ENCODE peak calls at places on chromosomes 12 and 14, in six cellular contexts. One of them, this sample, is unnamed.

GRCh38 chr14:65462411-65462810 is 49.9 kb downstream of the FUT8 start:
- DNase-seq in endodermal cell: no peak
- DNase-seq in aorta: no peak
- DNase-seq in PC-9: no peak
- DNase-seq in adrenal gland: no peak
- DNase-seq in CD4-positive, alpha-beta T cell: no peak
- DNase-seq in this sample: no peak

GRCh38 chr12:46264057-46264456 is 4.8 kb downstream of the SLC38A1 start:
- DNase-seq in CD4-positive, alpha-beta T cell: no peak
- DNase-seq in aorta: no peak
- DNase-seq in endodermal cell: no peak
- DNase-seq in PC-9: peak; percentile 78
- DNase-seq in adrenal gland: no peak
- DNase-seq in this sample: no peak

GRCh38 chr14:24312736-24313507 is 1.6 kb downstream of the LTB4R start:
- DNase-seq in CD4-positive, alpha-beta T cell: no peak
- DNase-seq in adrenal gland: peak; percentile 82
- DNase-seq in aorta: peak; percentile 54
- DNase-seq in PC-9: no peak
- DNase-seq in endodermal cell: no peak
- DNase-seq in this sample: no peak

GRCh38 chr12:3686463-3686862 is 66.4 kb downstream of the CRACR2A start:
- DNase-seq in aorta: no peak
- DNase-seq in endodermal cell: no peak
- DNase-seq in CD4-positive, alpha-beta T cell: no peak
- DNase-seq in PC-9: no peak
- DNase-seq in adrenal gland: no peak
- DNase-seq in this sample: no peak

GRCh38 chr12:124369901-124370378 is 75.0 kb downstream of the RFLNA start:
- DNase-seq in aorta: peak; percentile 87
- DNase-seq in adrenal gland: no peak
- DNase-seq in CD4-positive, alpha-beta T cell: no peak
- DNase-seq in PC-9: no peak
- DNase-seq in endodermal cell: no peak
- DNase-seq in this sample: peak; percentile 73

GRCh38 chr14:22781606-22782000 is 15.1 kb downstream of the OXA1L start:
- DNase-seq in PC-9: no peak
- DNase-seq in adrenal gland: no peak
- DNase-seq in aorta: no peak
- DNase-seq in endodermal cell: no peak
- DNase-seq in CD4-positive, alpha-beta T cell: no peak
- DNase-seq in this sample: no peak

GRCh38 chr12:53860426-53861223 is 78.0 kb upstream of the HOXC13 start:
- DNase-seq in endodermal cell: no peak
- DNase-seq in CD4-positive, alpha-beta T cell: no peak
- DNase-seq in PC-9: no peak
- DNase-seq in adrenal gland: no peak
- DNase-seq in aorta: no peak
- DNase-seq in this sample: no peak

GRCh38 chr12:100959481-100959880 is 164.9 kb downstream of the ANO4 start:
- DNase-seq in endodermal cell: no peak
- DNase-seq in aorta: no peak
- DNase-seq in PC-9: no peak
- DNase-seq in adrenal gland: no peak
- DNase-seq in CD4-positive, alpha-beta T cell: no peak
- DNase-seq in this sample: no peak

GRCh38 chr14:102090713-102091112 is 3.9 kb upstream of the HSP90AA1 start:
- DNase-seq in CD4-positive, alpha-beta T cell: no peak
- DNase-seq in PC-9: no peak
- DNase-seq in aorta: no peak
- DNase-seq in adrenal gland: no peak
- DNase-seq in endodermal cell: no peak
- DNase-seq in this sample: no peak

GRCh38 chr12:69821441-69822204 is 3.4 kb upstream of the MYRFL start:
- DNase-seq in PC-9: no peak
- DNase-seq in endodermal cell: no peak
- DNase-seq in aorta: no peak
- DNase-seq in adrenal gland: no peak
- DNase-seq in CD4-positive, alpha-beta T cell: no peak
- DNase-seq in this sample: no peak

GRCh38 chr12:69824028-69824427 is 999 bp upstream of the MYRFL start:
- DNase-seq in aorta: no peak
- DNase-seq in CD4-positive, alpha-beta T cell: no peak
- DNase-seq in PC-9: no peak
- DNase-seq in endodermal cell: no peak
- DNase-seq in adrenal gland: no peak
- DNase-seq in this sample: no peak

GRCh38 chr12:69821032-69821431 is 4.0 kb upstream of the MYRFL start:
- DNase-seq in CD4-positive, alpha-beta T cell: no peak
- DNase-seq in adrenal gland: no peak
- DNase-seq in aorta: no peak
- DNase-seq in endodermal cell: no peak
- DNase-seq in PC-9: no peak
- DNase-seq in this sample: no peak

GRCh38 chr12:69824956-69825355 is at the start of gene MYRFL:
- DNase-seq in CD4-positive, alpha-beta T cell: no peak
- DNase-seq in aorta: no peak
- DNase-seq in PC-9: no peak
- DNase-seq in endodermal cell: no peak
- DNase-seq in adrenal gland: no peak
- DNase-seq in this sample: no peak

DNA sequence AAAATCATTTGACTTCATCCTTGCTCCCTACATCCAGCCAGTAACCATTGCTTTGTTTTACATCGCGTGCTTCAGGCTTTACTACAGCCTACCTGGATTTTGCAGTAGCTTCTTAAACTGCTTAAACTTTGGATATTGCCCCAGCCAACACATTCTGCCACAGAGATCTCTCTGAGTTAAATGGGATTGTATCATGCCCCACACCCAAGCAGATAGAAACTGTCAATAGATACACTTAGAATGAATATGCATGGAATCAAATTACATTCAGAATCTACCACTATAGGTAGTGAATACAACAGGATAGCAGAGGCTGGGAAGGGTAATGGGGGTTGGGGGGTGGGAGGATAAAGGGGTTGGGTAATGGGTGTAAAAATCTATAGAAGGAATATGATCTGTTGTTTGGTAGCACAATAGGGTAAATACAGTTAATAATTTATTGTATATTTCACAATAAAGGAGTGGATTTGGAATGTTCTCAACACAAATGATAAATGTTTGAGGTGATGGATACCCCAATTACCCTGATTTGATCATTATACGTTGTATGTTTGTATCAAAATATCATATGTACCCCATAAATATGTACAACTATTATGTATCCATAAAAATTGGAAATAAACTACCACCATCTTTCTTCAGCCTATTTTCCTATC is 2.7 kb upstream of the MYRFL start:
- DNase-seq in endodermal cell: no peak
- DNase-seq in adrenal gland: no peak
- DNase-seq in aorta: no peak
- DNase-seq in CD4-positive, alpha-beta T cell: no peak
- DNase-seq in PC-9: no peak
- DNase-seq in this sample: no peak
- H3K27ac ChIP-seq in endodermal cell: no peak overlapping the region
- H3K27ac ChIP-seq in adrenal gland: no peak overlapping the region
- H3K27ac ChIP-seq in aorta: no peak overlapping the region
- H3K27ac ChIP-seq in CD4-positive, alpha-beta T cell: no peak overlapping the region
- H3K27ac ChIP-seq in PC-9: no peak overlapping the region
- H3K27ac ChIP-seq in this sample: no peak overlapping the region

DNA sequence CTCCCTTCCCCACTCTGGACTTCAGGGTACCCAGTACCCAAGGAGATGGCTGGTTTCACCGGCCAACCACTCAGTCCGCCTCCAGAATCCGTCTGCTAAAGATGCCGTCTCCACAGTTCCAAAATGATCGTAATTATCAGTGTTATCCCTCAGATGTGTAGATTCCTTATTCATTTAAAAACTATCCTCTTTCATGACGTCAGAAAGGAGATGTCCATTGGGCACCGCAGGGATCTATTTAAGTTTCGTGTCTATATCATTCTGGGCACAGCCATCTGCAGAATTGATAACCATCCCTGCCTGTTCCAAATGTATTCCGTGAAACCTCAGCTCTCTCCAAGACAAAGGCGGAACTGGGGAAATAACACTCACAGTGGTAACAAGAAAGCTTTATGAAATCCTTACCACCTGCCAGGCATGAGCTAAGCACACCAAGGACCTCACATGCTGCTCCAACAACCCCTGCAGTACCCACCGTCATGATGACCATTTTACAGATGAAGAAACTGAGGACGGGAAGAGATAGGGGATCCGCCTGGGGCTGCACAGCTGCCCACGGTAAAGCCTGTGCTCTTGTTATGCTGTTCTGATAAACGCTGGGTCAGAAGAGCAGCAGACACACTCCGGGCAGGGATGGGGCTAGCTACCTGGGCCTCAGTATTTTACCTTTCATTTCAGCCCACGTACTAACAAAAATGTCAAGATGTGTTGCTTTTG is 90.0 kb downstream of the BCL11B start:
- DNase-seq in endodermal cell: no peak
- DNase-seq in adrenal gland: no peak
- DNase-seq in PC-9: no peak
- DNase-seq in aorta: no peak
- DNase-seq in CD4-positive, alpha-beta T cell: no peak
- DNase-seq in this sample: no peak
- H3K27ac ChIP-seq in endodermal cell: no peak overlapping the region
- H3K27ac ChIP-seq in adrenal gland: no peak overlapping the region
- H3K27ac ChIP-seq in PC-9: no peak overlapping the region
- H3K27ac ChIP-seq in aorta: no peak overlapping the region
- H3K27ac ChIP-seq in CD4-positive, alpha-beta T cell: peak overlapping the region; percentile 80
- H3K27ac ChIP-seq in this sample: peak overlapping the region; percentile 39

DNA sequence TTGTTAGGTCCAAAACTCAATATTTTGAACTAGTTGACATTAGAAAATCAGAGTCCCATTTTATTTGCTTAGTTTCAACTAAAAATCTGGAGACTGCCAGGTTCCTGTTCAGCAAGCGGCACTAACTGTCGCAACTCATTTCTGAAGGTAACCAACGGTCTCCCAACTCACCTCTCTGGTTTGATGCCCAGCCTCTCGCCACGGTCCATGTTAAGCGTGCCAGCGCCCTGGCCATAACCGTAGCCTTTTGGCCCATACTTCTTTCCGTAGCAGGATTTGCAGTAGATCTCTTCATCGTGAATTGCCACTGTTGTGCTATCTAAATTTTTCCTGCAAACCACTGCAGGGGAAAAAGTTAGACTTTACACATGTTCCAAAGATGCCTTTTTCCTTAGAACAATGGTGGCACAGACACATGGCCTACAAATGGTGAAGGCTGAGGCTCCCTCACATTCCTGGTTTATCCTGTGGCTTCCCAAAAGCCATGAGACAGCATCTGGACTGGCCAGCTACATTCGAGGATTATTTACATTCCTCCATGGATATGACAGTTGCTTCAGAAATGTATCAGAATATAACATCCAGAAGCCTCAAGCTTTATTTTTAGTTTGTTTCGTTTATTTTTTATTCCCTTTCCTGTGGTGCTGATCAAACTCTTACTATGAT is 15.7 kb downstream of the CSRP2 start:
- DNase-seq in adrenal gland: no peak
- DNase-seq in aorta: no peak
- DNase-seq in endodermal cell: no peak
- DNase-seq in PC-9: no peak
- DNase-seq in CD4-positive, alpha-beta T cell: no peak
- DNase-seq in this sample: no peak
- H3K27ac ChIP-seq in adrenal gland: no peak overlapping the region
- H3K27ac ChIP-seq in aorta: no peak overlapping the region
- H3K27ac ChIP-seq in endodermal cell: no peak overlapping the region
- H3K27ac ChIP-seq in PC-9: no peak overlapping the region
- H3K27ac ChIP-seq in CD4-positive, alpha-beta T cell: no peak overlapping the region
- H3K27ac ChIP-seq in this sample: no peak overlapping the region

GRCh38 chr12:108681317-108681716 is 47.6 kb upstream of the SELPLG start:
- DNase-seq in adrenal gland: no peak
- DNase-seq in aorta: no peak
- DNase-seq in CD4-positive, alpha-beta T cell: no peak
- DNase-seq in endodermal cell: no peak
- DNase-seq in PC-9: no peak
- DNase-seq in this sample: no peak
- H3K27ac ChIP-seq in adrenal gland: no peak overlapping the region
- H3K27ac ChIP-seq in aorta: peak overlapping the region; percentile 51
- H3K27ac ChIP-seq in CD4-positive, alpha-beta T cell: no peak overlapping the region
- H3K27ac ChIP-seq in endodermal cell: no peak overlapping the region
- H3K27ac ChIP-seq in PC-9: no peak overlapping the region
- H3K27ac ChIP-seq in this sample: no peak overlapping the region

GRCh38 chr14:54781080-54781479 is 121.5 kb downstream of the GCH1 start:
- DNase-seq in adrenal gland: no peak
- DNase-seq in CD4-positive, alpha-beta T cell: no peak
- DNase-seq in PC-9: no peak
- DNase-seq in aorta: no peak
- DNase-seq in endodermal cell: no peak
- DNase-seq in this sample: no peak
- H3K27ac ChIP-seq in adrenal gland: no peak overlapping the region
- H3K27ac ChIP-seq in CD4-positive, alpha-beta T cell: no peak overlapping the region
- H3K27ac ChIP-seq in PC-9: no peak overlapping the region
- H3K27ac ChIP-seq in aorta: no peak overlapping the region
- H3K27ac ChIP-seq in endodermal cell: no peak overlapping the region
- H3K27ac ChIP-seq in this sample: no peak overlapping the region

DNA sequence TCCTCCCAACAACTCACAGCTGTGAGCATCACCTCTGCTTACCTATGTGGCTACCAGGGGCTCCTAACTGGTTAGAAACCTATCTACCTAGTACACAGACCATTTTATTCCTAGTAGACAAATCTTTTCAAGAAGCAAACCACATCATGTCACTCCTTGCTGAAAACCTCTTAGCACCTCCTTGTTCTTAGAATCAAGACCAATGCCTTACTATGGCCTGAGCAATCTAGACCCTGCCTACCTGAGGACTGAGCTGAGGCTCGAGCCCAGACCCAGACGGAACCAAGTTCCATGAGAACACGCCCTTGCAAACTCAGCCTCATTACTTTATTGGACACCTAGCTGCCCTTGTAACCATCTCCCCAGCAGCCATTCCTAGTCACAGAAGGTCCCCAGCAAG is 32.6 kb downstream of the CMKLR1 start:
- DNase-seq in adrenal gland: no peak
- DNase-seq in PC-9: no peak
- DNase-seq in aorta: no peak
- DNase-seq in endodermal cell: no peak
- DNase-seq in CD4-positive, alpha-beta T cell: no peak
- DNase-seq in this sample: no peak
- H3K27ac ChIP-seq in adrenal gland: peak overlapping the region; percentile 71
- H3K27ac ChIP-seq in PC-9: no peak overlapping the region
- H3K27ac ChIP-seq in aorta: no peak overlapping the region
- H3K27ac ChIP-seq in endodermal cell: no peak overlapping the region
- H3K27ac ChIP-seq in CD4-positive, alpha-beta T cell: no peak overlapping the region
- H3K27ac ChIP-seq in this sample: peak overlapping the region; percentile 26

This sample was measured in caudate nucleus.